ENCODE peak calls at places on chromosomes 6 and 20, in four cellular contexts. L is HCT116, A is K562, M is H1. T is an unnamed sample.

GRCh38 chr6:20840675-20841074 is 306.4 kb downstream of the CDKAL1 start:
- DNase-seq in M (no peak), L (no peak), A (no peak), T (no peak)

GRCh38 chr6:163240556-163240955 is 174.0 kb upstream of the QKI start:
- DNase-seq in M (no peak), L (no peak), A (no peak), T (no peak)

GRCh38 chr6:37011656-37012378 is 6.4 kb downstream of the FGD2 start:
- DNase-seq in A (no peak), L (no peak), M (no peak), T (no peak)

GRCh38 chr6:65787787-65788186 is 80.8 kb upstream of the EYS start:
- DNase-seq in A (peak), M (no peak), L (no peak), T (no peak)

GRCh38 chr6:25327372-25327771 is 48.2 kb downstream of the CARMIL1 start:
- DNase-seq in M (no peak), L (no peak), A (no peak), T (no peak)

GRCh38 chr6:77883849-77884248 is 231.0 kb downstream of the MEI4 start:
- DNase-seq in M (no peak), A (no peak), L (no peak), T (no peak)

GRCh38 chr6:81759782-81760181 is 7.3 kb upstream of the TENT5A start:
- DNase-seq in A (no peak), L (no peak), M (no peak), T (no peak)

GRCh38 chr6:146913842-146914562 is 290.2 kb upstream of the STXBP5 start:
- DNase-seq in L (peak), M (peak), A (peak), T (peak)

GRCh38 chr6:4653141-4653540 is 123.1 kb upstream of the CDYL start:
- DNase-seq in M (no peak), A (no peak), L (no peak), T (no peak)

GRCh38 chr6:147040041-147040440 is 164.2 kb upstream of the STXBP5 start:
- DNase-seq in A (no peak), L (no peak), M (no peak), T (no peak)

GRCh38 chr6:25499851-25500250 is 152.2 kb upstream of the SCGN start:
- DNase-seq in M (no peak), A (no peak), L (no peak), T (no peak)

GRCh38 chr6:31083742-31084354 is 28.5 kb downstream of the C6orf15 start:
- DNase-seq in L (peak), A (peak), M (peak), T (peak)

GRCh38 chr6:1872649-1873131 is 263.0 kb downstream of the FOXC1 start:
- DNase-seq in L (no peak), A (no peak), M (no peak), T (no peak)

GRCh38 chr20:22512911-22513489 is 71.4 kb downstream of the FOXA2 start:
- DNase-seq in A (no peak), M (no peak), L (no peak), T (no peak)

GRCh38 chr6:22636450-22636849 is 67.1 kb downstream of the HDGFL1 start:
- DNase-seq in M (no peak), A (no peak), L (no peak), T (no peak)

GRCh38 chr6:131651782-131652181 is 14.7 kb downstream of the ENPP3 start:
- DNase-seq in M (no peak), L (no peak), A (no peak), T (no peak)

GRCh38 chr6:73941892-73942291 is 245.9 kb downstream of the CD109 start:
- DNase-seq in A (no peak), L (no peak), M (no peak), T (no peak)

GRCh38 chr6:75386050-75386770 is 101.6 kb upstream of the TMEM30A start:
- DNase-seq in A (no peak), M (no peak), L (no peak), T (no peak)

GRCh38 chr6:25014806-25015560 is 79.2 kb upstream of the RIPOR2 start:
- DNase-seq in L (no peak), A (no peak), M (no peak), T (no peak)

GRCh38 chr6:113594726-113595125 is 262.4 kb upstream of the MARCKS start:
- DNase-seq in L (no peak), M (no peak), A (no peak), T (no peak)

GRCh38 chr6:139271056-139271455 is 20.7 kb downstream of the TXLNB start:
- DNase-seq in M (no peak), A (no peak), L (no peak), T (no peak)

GRCh38 chr20:59183751-59184150 is 20.1 kb downstream of the ZNF831 start:
- DNase-seq in L (no peak), A (no peak), M (no peak), T (no peak)

GRCh38 chr6:135305684-135306083 is 124.6 kb downstream of the MYB start:
- DNase-seq in L (no peak), A (no peak), M (no peak), T (no peak)

GRCh38 chr6:31321005-31321707 is 35.8 kb downstream of the HLA-B start:
- DNase-seq in M (no peak), A (no peak), L (no peak), T (no peak)

GRCh38 chr20:63950701-63951397 is 5.4 kb downstream of the UCKL1 start:
- DNase-seq in M (no peak), A (no peak), L (no peak), T (no peak)

GRCh38 chr20:34439168-34439567 is 76.1 kb downstream of the ITCH start:
- DNase-seq in L (no peak), M (no peak), A (no peak), T (no peak)

GRCh38 chr6:157376706-157377230 is 4.2 kb upstream of the ZDHHC14 start:
- DNase-seq in M (no peak), L (no peak), A (no peak), T (no peak)

GRCh38 chr6:96075826-96076225 is 60.1 kb downstream of the FUT9 start:
- DNase-seq in A (no peak), M (no peak), L (no peak), T (no peak)

GRCh38 chr20:4740774-4741431 is 19.2 kb downstream of the PRND start:
- DNase-seq in M (peak), L (peak), A (peak), T (peak)

GRCh38 chr6:15263780-15264374 is 18.0 kb downstream of the JARID2 start:
- DNase-seq in L (no peak), A (no peak), M (no peak), T (no peak)

GRCh38 chr6:155782739-155783459 is 327.3 kb upstream of the NOX3 start:
- DNase-seq in L (no peak), A (no peak), M (no peak), T (no peak)

GRCh38 chr6:15953152-15953880 is 175.6 kb upstream of the MYLIP start:
- DNase-seq in L (no peak), M (no peak), A (no peak), T (no peak)

GRCh38 chr6:136421537-136422158 is 128.6 kb downstream of the MAP7 start:
- DNase-seq in M (no peak), A (no peak), L (no peak), T (no peak)

GRCh38 chr6:4957521-4958231 is 46.2 kb downstream of the RPP40 start:
- DNase-seq in M (no peak), A (peak), L (no peak), T (no peak)

GRCh38 chr6:105839266-105839665 is 246.9 kb upstream of the PRDM1 start:
- DNase-seq in M (no peak), A (no peak), L (no peak), T (no peak)
- H3K9ac ChIP-seq in M (no peak), A (no peak), L (no peak), T (no peak)

GRCh38 chr6:170605860-170606259 is 21.4 kb upstream of the PDCD2 start:
- DNase-seq in A (no peak), L (no peak), M (no peak), T (no peak)
- TF ChIP-seq YY1 in A (no peak), L (no peak), M (no peak), T (no peak)

DNA sequence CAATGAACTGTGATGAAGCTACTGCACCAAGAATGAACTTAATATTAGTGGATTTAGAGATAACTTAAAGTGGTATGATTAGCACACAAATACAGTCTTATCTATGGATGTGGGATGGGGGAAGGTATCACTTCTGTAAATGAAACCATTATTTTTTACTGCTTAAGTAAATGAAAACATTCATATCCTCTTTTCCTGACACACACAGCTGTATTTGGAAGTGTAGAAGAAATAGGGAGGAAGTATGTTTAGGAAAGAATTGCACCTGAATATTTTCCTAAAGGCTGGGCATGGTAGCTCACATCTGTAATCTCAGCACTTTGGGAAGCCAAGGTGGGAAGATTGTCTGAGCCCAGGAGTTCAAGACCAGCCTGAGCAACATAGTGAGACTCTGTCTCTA is 96.8 kb downstream of the HIVEP2 start:
- DNase-seq in L (no peak), M (no peak), A (no peak), T (no peak)
- H3K4me3 ChIP-seq in L (no peak), M (no peak), A (no peak), T (no peak)

GRCh38 chr6:28250747-28251146 is 1.3 kb downstream of the ZKSCAN4 start:
- DNase-seq in M (no peak), L (no peak), A (no peak), T (no peak)
- H3K9ac ChIP-seq in M (no peak), L (peak), A (no peak), T (no peak)

GRCh38 chr6:87241304-87241703 is 81.1 kb upstream of the SMIM8 start:
- DNase-seq in L (no peak), M (no peak), A (no peak), T (no peak)

DNA sequence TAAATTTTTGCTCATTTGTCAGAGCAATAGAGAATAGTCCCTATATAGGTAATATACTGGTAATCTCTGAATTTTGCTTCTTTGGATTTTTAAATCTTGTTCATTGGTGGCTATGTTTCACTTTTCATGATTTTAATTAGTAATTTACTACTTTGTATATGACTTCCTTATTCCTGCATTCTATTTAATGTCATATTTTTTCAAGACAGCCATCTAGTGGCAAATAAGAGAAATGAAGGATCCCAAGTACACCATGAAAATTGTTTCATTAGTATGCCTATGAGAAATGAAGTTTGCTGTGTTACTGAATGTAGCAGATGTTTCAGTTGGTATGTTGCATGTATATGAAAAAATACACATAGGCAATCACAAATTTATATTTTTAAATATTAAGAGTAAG is 82.4 kb downstream of the ZNF292 start:
- DNase-seq in A (peak), L (peak), M (no peak), T (no peak)
- TF ChIP-seq YY1 in A (no peak), L (no peak), M (no peak), T (no peak)

DNA sequence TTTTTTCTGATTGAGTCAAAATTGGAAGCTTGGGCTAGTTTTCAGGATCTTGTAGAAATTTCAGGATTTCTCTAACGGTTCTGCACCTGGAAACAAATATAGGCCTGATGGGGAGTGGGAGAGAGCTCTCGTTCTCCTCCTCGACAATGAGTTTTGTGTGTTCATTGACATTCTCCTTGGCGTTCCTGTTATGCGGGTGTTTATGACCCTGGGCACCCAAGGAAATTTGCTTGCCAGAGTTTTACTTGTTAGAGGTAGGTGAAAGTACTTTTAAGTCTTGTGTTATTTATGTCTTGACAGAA is 2.2 kb downstream of the ASXL1 start:
- DNase-seq in L (no peak), A (no peak), M (no peak), T (no peak)
- H3K4me3 ChIP-seq in L (no peak), A (peak), M (no peak), T (no peak)

DNA sequence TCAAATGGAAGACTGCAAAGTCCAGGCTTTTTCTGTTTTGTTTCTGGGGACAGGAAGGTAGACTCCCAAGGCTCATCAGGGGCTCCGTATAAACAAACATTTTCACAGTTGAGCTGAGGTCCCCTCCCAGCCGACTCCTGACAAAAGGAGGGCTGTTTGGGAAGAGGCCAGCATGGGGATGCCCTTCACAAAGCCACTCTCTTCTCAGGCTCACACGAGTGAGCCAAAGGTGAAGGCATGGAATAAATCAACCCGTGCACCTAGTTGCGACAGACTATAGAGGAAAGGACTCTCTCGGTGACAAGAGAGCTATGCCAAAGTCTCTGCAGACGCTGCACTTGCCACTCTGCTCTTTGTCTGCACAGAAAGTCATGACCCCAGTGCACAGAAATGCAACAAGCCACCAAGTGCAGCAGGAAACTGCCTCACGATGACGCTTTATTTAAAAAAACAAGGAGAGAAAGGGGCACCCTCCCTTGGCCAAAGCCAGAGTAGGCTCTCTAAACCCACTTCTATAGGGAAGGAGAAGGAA is 21.1 kb downstream of the JAG1 start:
- DNase-seq in L (no peak), M (no peak), A (no peak), T (no peak)
- H3K9ac ChIP-seq in L (no peak), M (no peak), A (no peak), T (no peak)